ENCODE peak calls at places on chromosomes 4 and X, in five cellular contexts. X is suprapubic skin, H is upper lobe of right lung, A is AG09309, D is fibroblast of mammary gland. E is an unnamed sample.

GRCh38 chrX:43745938-43746721 is 90.0 kb downstream of the MAOA start:
- DNase-seq in X (no peak), D (peak; percentile 25), A (no peak), H (no peak), E (no peak)

GRCh38 chrX:11944486-11944885 is 186.4 kb downstream of the MSL3 start:
- DNase-seq in H (no peak), D (peak; percentile 68), X (no peak), A (no peak), E (no peak)

GRCh38 chr4:163654621-163655020 is 160.1 kb downstream of the TMA16 start:
- DNase-seq in D (no peak), X (no peak), A (no peak), H (no peak), E (no peak)

GRCh38 chrX:110665636-110666035 is 130.0 kb downstream of the CHRDL1 start:
- DNase-seq in D (peak; percentile 45), H (peak; percentile 63), X (no peak), A (peak; percentile 3), E (peak; percentile 44)

GRCh38 chrX:153649178-153649914 is 2.3 kb downstream of the DUSP9 start:
- DNase-seq in X (peak; percentile 26), D (no peak), H (peak; percentile 77), A (no peak), E (peak; percentile 70)

GRCh38 chr4:108117473-108118182 is 51.1 kb downstream of the LEF1 start:
- DNase-seq in D (no peak), X (no peak), A (no peak), H (no peak), E (no peak)

GRCh38 chr4:48954314-48954713 is 31.8 kb upstream of the CWH43 start:
- DNase-seq in A (no peak), H (no peak), X (no peak), D (no peak), E (no peak)

GRCh38 chr4:26885912-26886274 is 25.3 kb downstream of the STIM2 start:
- DNase-seq in D (no peak), X (no peak), H (no peak), A (no peak), E (no peak)

GRCh38 chrX:2526390-2526789 is 25.6 kb upstream of the DHRSX start:
- DNase-seq in D (no peak), H (no peak), X (no peak), A (no peak), E (no peak)

GRCh38 chr4:76067652-76068286 is 6.7 kb upstream of the ART3 start:
- DNase-seq in A (peak; percentile 28), D (peak; percentile 79), H (no peak), X (no peak), E (peak; percentile 54)

GRCh38 chr4:144787365-144788263 is 141.7 kb downstream of the HHIP start:
- DNase-seq in H (no peak), A (peak; percentile 11), D (peak; percentile 58), X (no peak), E (no peak)

GRCh38 chr4:26263165-26263564 is 57.6 kb upstream of the RBPJ start:
- DNase-seq in D (no peak), H (no peak), X (no peak), A (no peak), E (no peak)

GRCh38 chrX:290476-291166 is 9.4 kb downstream of the PLCXD1 start:
- DNase-seq in X (peak; percentile 73), A (no peak), D (no peak), H (peak; percentile 45), E (peak; percentile 45)

GRCh38 chrX:21963736-21964135 is 23.2 kb downstream of the SMS start:
- DNase-seq in H (no peak), D (peak; percentile 80), A (no peak), X (no peak), E (no peak)

GRCh38 chr4:185464887-185465286 is 6.6 kb downstream of the CCDC110 start:
- DNase-seq in H (no peak), X (no peak), A (no peak), D (no peak), E (no peak)

GRCh38 chrX:17375361-17375630 is 296 bp downstream of the NHS start:
- DNase-seq in H (no peak), D (no peak), A (no peak), X (no peak), E (no peak)

GRCh38 chrX:9341305-9342201 is 123.3 kb upstream of the TBL1X start:
- DNase-seq in D (peak; percentile 65), A (no peak), X (no peak), H (peak; percentile 79), E (peak; percentile 82)

GRCh38 chr4:8081621-8082516 is 76.7 kb downstream of the ABLIM2 start:
- DNase-seq in H (no peak), D (no peak), A (no peak), X (no peak), E (peak; percentile 28)

GRCh38 chrX:63281465-63281864 is 69.7 kb downstream of the SPIN4 start:
- DNase-seq in A (no peak), H (no peak), X (no peak), D (no peak), E (no peak)

GRCh38 chr4:7192252-7193039 is at the start of gene SORCS2:
- DNase-seq in H (peak; percentile 83), D (peak; percentile 40), X (no peak), A (no peak), E (peak; percentile 65)

GRCh38 chrX:55206152-55206941 is 13.8 kb upstream of the PAGE5 start:
- DNase-seq in A (no peak), X (no peak), D (no peak), H (no peak), E (no peak)

GRCh38 chrX:20382518-20383291 is 116.0 kb upstream of the RPS6KA3 start:
- DNase-seq in D (no peak), H (no peak), A (no peak), X (no peak), E (no peak)

GRCh38 chr4:47533689-47534347 is 48.7 kb downstream of the ATP10D start:
- DNase-seq in X (no peak), D (no peak), A (no peak), H (no peak), E (no peak)

GRCh38 chr4:94334962-94335361 is 7.7 kb downstream of the HPGDS start:
- DNase-seq in A (no peak), D (no peak), X (no peak), H (no peak), E (no peak)

GRCh38 chr4:99679204-99679603 is 21.6 kb upstream of the C4orf54 start:
- DNase-seq in D (no peak), H (no peak), X (no peak), A (no peak), E (no peak)

GRCh38 chr4:7207791-7208231 is 15.5 kb downstream of the SORCS2 start:
- DNase-seq in A (no peak), D (peak; percentile 57), X (no peak), H (no peak), E (no peak)

GRCh38 chr4:158043971-158044618 is 128.7 kb downstream of the GASK1B start:
- DNase-seq in A (no peak), D (no peak), H (no peak), X (no peak), E (no peak)

GRCh38 chrX:8005678-8006347 is 78.6 kb upstream of the PNPLA4 start:
- DNase-seq in D (no peak), X (no peak), H (no peak), A (no peak), E (no peak)

GRCh38 chrX:151711787-151712186 is 4.0 kb upstream of the FATE1 start:
- DNase-seq in A (no peak), X (no peak), H (no peak), D (no peak), E (no peak)

GRCh38 chr4:104591505-104591904 is 96.8 kb upstream of the CXXC4 start:
- DNase-seq in H (no peak), D (no peak), X (no peak), A (no peak), E (peak; percentile 35)

GRCh38 chrX:87805829-87806490 is 288.4 kb downstream of the KLHL4 start:
- DNase-seq in A (no peak), D (peak; percentile 0), H (no peak), X (no peak), E (no peak)

GRCh38 chr4:40763228-40763716 is 13.5 kb downstream of the NSUN7 start:
- DNase-seq in X (no peak), A (peak; percentile 75), D (peak; percentile 47), H (no peak), E (no peak)

GRCh38 chr4:147578057-147578476 is 39.1 kb upstream of the TMEM184C start:
- DNase-seq in H (no peak), D (peak; percentile 91), X (no peak), A (peak; percentile 88), E (no peak)

GRCh38 chr4:146343199-146343598 is 128.9 kb downstream of the REELD1 start:
- DNase-seq in D (no peak), H (no peak), X (no peak), A (no peak), E (no peak)
- H3K4me3 ChIP-seq in D (no peak overlapping the region), H (no peak overlapping the region), X (no peak overlapping the region), A (no peak overlapping the region), E (no peak overlapping the region)

DNA sequence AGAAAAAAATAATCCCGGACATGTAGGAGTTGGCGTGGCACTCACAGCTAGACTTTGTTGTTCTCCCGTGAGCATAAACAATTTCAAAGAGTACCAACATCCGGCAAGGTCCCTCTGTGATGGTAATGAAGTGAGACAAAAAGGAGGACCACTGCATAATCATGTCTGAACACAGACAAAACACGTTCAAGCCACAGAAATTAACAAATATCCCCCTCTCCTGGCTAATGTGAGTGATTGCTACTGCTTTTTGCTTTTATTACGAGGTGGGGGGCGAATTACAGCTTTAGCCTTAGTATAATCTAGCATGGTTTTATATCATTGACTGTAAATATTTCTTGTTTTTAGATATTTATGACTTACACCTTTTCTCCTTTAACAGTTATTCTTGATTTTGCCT is 118.5 kb downstream of the PLS3 start:
- DNase-seq in X (no peak), A (no peak), H (no peak), D (peak; percentile 46), E (no peak)
- TF ChIP-seq CTCF in X (no peak), A (peak; percentile 48), H (peak; percentile 32), D (peak; percentile 56), E (peak; percentile 35)

GRCh38 chr4:164977243-164978164 is at the start of gene TRIM61:
- DNase-seq in A (no peak), X (no peak), D (peak; percentile 41), H (peak; percentile 82), E (peak; percentile 63)
- H3K4me3 ChIP-seq in A (peak within 1 kb of the TSS; percentile 46), X (peak within 1 kb of the TSS; percentile 21), D (peak within 1 kb of the TSS; percentile 61), H (peak within 1 kb of the TSS; percentile 66), E (peak within 1 kb of the TSS; percentile 63)

GRCh38 chr4:146095091-146095690 is 80.3 kb upstream of the LSM6 start:
- DNase-seq in D (peak; percentile 77), H (no peak), X (no peak), A (peak; percentile 18), E (no peak)
- TF ChIP-seq CTCF in D (peak; percentile 88), H (peak; percentile 78), X (peak; percentile 40), A (peak; percentile 74), E (peak; percentile 74)

DNA sequence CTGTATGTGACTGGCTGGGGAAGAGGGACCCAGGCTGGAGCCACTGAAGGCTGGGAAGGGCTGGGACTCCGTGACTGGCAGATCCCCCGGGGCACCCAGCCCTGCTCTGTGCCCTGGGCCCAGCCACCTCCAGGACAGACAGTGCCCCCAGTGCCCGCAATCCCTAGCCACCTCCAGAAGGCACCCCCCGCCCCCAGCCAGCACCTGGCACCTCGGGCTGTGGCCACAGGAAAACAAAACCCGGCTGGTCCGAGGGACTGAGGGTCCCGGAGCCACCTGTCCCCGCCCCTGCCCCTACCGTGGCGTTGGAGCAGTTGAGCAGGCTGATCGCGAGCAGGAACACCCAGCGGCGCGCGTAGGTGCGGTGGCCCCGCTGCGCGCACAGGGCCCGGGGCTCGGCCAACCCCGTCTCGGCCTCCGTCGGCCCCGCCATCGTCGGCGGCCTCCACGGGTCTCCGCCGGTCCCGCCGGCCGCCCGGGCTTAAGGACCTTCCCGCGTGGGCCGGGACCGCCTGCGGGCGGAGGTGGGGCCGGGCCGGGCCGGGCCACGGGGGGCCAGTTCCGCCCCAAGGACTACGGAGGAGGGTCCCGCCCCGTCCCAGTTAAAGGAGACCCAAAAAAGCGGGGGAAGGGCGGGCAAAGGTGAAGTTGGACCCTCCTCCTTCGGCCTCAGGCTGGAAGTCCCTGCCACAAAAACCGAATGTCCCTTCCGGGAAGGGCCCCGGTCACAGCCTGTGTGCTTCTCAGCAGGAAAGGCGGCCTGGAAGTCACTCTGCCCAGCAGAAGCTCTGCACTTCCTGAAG is at the start of gene SLC49A3:
- DNase-seq in H (peak; percentile 80), X (peak; percentile 81), D (no peak), A (no peak), E (no peak)
- H3K4me3 ChIP-seq in H (peak within 1 kb of the TSS; percentile 67), X (peak within 1 kb of the TSS; percentile 56), D (peak within 1 kb of the TSS; percentile 38), A (peak within 1 kb of the TSS; percentile 40), E (peak within 1 kb of the TSS; percentile 68)